ENCODE peak calls at places on chromosomes 1 and 21, in four cellular contexts. One of them, this sample, is unnamed.

GRCh38 chr1:1437033-1437903 is 1.8 kb downstream of the VWA1 start:
- DNase-seq in GM12865: no peak
- DNase-seq in sigmoid colon: no peak
- DNase-seq in tibial artery: no peak
- DNase-seq in this sample: no peak

GRCh38 chr1:32806910-32807523 is 10.1 kb downstream of the YARS1 start:
- DNase-seq in GM12865: no peak
- DNase-seq in sigmoid colon: no peak
- DNase-seq in tibial artery: no peak
- DNase-seq in this sample: no peak

GRCh38 chr21:38848187-38848609 is 42.5 kb downstream of the ETS2 start:
- DNase-seq in GM12865: no peak
- DNase-seq in sigmoid colon: peak; percentile 90
- DNase-seq in tibial artery: no peak
- DNase-seq in this sample: peak; percentile 88

GRCh38 chr1:87763498-87763897 is 434.8 kb downstream of the LMO4 start:
- DNase-seq in GM12865: no peak
- DNase-seq in sigmoid colon: no peak
- DNase-seq in tibial artery: no peak
- DNase-seq in this sample: no peak

GRCh38 chr1:156592158-156592909 is 758 bp downstream of the NAXE start:
- DNase-seq in GM12865: peak; percentile 19
- DNase-seq in sigmoid colon: no peak
- DNase-seq in tibial artery: no peak
- DNase-seq in this sample: no peak

GRCh38 chr1:92030701-92031107 is 919 bp downstream of the EPHX4 start:
- DNase-seq in GM12865: no peak
- DNase-seq in sigmoid colon: no peak
- DNase-seq in tibial artery: no peak
- DNase-seq in this sample: no peak

GRCh38 chr1:6465461-6466005 is 440 bp downstream of the TNFRSF25 start:
- DNase-seq in GM12865: no peak
- DNase-seq in sigmoid colon: no peak
- DNase-seq in tibial artery: no peak
- DNase-seq in this sample: no peak

GRCh38 chr1:159211331-159212136 is 6.9 kb downstream of the ACKR1 start:
- DNase-seq in GM12865: peak; percentile 58
- DNase-seq in sigmoid colon: no peak
- DNase-seq in tibial artery: no peak
- DNase-seq in this sample: no peak

GRCh38 chr1:6357243-6357929 is 36.2 kb downstream of the ACOT7 start:
- DNase-seq in GM12865: peak; percentile 24
- DNase-seq in sigmoid colon: no peak
- DNase-seq in tibial artery: no peak
- DNase-seq in this sample: no peak

GRCh38 chr1:238589843-238590435 is 699.2 kb upstream of the ZP4 start:
- DNase-seq in GM12865: no peak
- DNase-seq in sigmoid colon: no peak
- DNase-seq in tibial artery: no peak
- DNase-seq in this sample: no peak

GRCh38 chr1:46133181-46133658 is 791 bp upstream of the PIK3R3 start:
- DNase-seq in GM12865: peak; percentile 89
- DNase-seq in sigmoid colon: no peak
- DNase-seq in tibial artery: no peak
- DNase-seq in this sample: no peak

GRCh38 chr1:180680558-180681144 is 48.8 kb downstream of the XPR1 start:
- DNase-seq in GM12865: no peak
- DNase-seq in sigmoid colon: no peak
- DNase-seq in tibial artery: no peak
- DNase-seq in this sample: no peak

GRCh38 chr21:34582506-34583150 is 32.3 kb downstream of the RCAN1 start:
- DNase-seq in GM12865: peak; percentile 56
- DNase-seq in sigmoid colon: no peak
- DNase-seq in tibial artery: no peak
- DNase-seq in this sample: no peak

GRCh38 chr1:34786521-34787325 is 5.7 kb downstream of the GJB3 start:
- DNase-seq in GM12865: peak; percentile 79
- DNase-seq in sigmoid colon: peak; percentile 68
- DNase-seq in tibial artery: peak; percentile 86
- DNase-seq in this sample: no peak

GRCh38 chr1:18580676-18581419 is 49.8 kb upstream of the PAX7 start:
- DNase-seq in GM12865: no peak
- DNase-seq in sigmoid colon: no peak
- DNase-seq in tibial artery: no peak
- DNase-seq in this sample: no peak

GRCh38 chr1:112549590-112549989 is 40.8 kb downstream of the WNT2B start:
- DNase-seq in GM12865: no peak
- DNase-seq in sigmoid colon: no peak
- DNase-seq in tibial artery: no peak
- DNase-seq in this sample: no peak

GRCh38 chr1:220170836-220171526 is 77.0 kb downstream of the IARS2 start:
- DNase-seq in GM12865: no peak
- DNase-seq in sigmoid colon: no peak
- DNase-seq in tibial artery: no peak
- DNase-seq in this sample: no peak

GRCh38 chr1:151944859-151945575 is 35.7 kb upstream of the THEM4 start:
- DNase-seq in GM12865: no peak
- DNase-seq in sigmoid colon: no peak
- DNase-seq in tibial artery: no peak
- DNase-seq in this sample: peak; percentile 55

GRCh38 chr1:5616366-5617178 is 375.7 kb downstream of the NPHP4 start:
- DNase-seq in GM12865: no peak
- DNase-seq in sigmoid colon: no peak
- DNase-seq in tibial artery: no peak
- DNase-seq in this sample: peak; percentile 68

GRCh38 chr1:99963041-99963795 is 6.6 kb upstream of the SLC35A3 start:
- DNase-seq in GM12865: no peak
- DNase-seq in sigmoid colon: no peak
- DNase-seq in tibial artery: no peak
- DNase-seq in this sample: no peak

GRCh38 chr1:229452956-229453801 is 19.3 kb upstream of the ACTA1 start:
- DNase-seq in GM12865: peak; percentile 14
- DNase-seq in sigmoid colon: no peak
- DNase-seq in tibial artery: no peak
- DNase-seq in this sample: no peak

GRCh38 chr1:15994590-15995351 is 9.3 kb upstream of the SRARP start:
- DNase-seq in GM12865: peak; percentile 71
- DNase-seq in sigmoid colon: peak; percentile 84
- DNase-seq in tibial artery: peak; percentile 82
- DNase-seq in this sample: no peak

GRCh38 chr1:1794999-1795398 is 16.7 kb upstream of the NADK start:
- DNase-seq in GM12865: no peak
- DNase-seq in sigmoid colon: no peak
- DNase-seq in tibial artery: no peak
- DNase-seq in this sample: no peak

GRCh38 chr1:228988655-228989054 is 253.4 kb downstream of the RHOU start:
- DNase-seq in GM12865: no peak
- DNase-seq in sigmoid colon: no peak
- DNase-seq in tibial artery: peak; percentile 67
- DNase-seq in this sample: no peak

GRCh38 chr1:163528710-163529348 is 207.1 kb downstream of the NUF2 start:
- DNase-seq in GM12865: peak; percentile 35
- DNase-seq in sigmoid colon: no peak
- DNase-seq in tibial artery: no peak
- DNase-seq in this sample: no peak

GRCh38 chr1:32066489-32066873 is 6.3 kb upstream of the TMEM39B start:
- DNase-seq in GM12865: peak; percentile 35
- DNase-seq in sigmoid colon: peak; percentile 85
- DNase-seq in tibial artery: peak; percentile 88
- DNase-seq in this sample: peak; percentile 93

GRCh38 chr1:161238039-161238473 is at the start of gene NR1I3:
- DNase-seq in GM12865: no peak
- DNase-seq in sigmoid colon: no peak
- DNase-seq in tibial artery: no peak
- DNase-seq in this sample: no peak

GRCh38 chr1:221840511-221841243 is 98.8 kb upstream of the DUSP10 start:
- DNase-seq in GM12865: peak; percentile 79
- DNase-seq in sigmoid colon: no peak
- DNase-seq in tibial artery: no peak
- DNase-seq in this sample: no peak

GRCh38 chr1:117339866-117340357 is 27.3 kb upstream of the MAN1A2 start:
- DNase-seq in GM12865: peak; percentile 25
- DNase-seq in sigmoid colon: no peak
- DNase-seq in tibial artery: no peak
- DNase-seq in this sample: no peak

GRCh38 chr21:41387042-41387819 is 25.4 kb downstream of the MX2 start:
- DNase-seq in GM12865: no peak
- DNase-seq in sigmoid colon: no peak
- DNase-seq in tibial artery: no peak
- DNase-seq in this sample: no peak

GRCh38 chr1:63674238-63674864 is 81.1 kb downstream of the PGM1 start:
- DNase-seq in GM12865: peak; percentile 56
- DNase-seq in sigmoid colon: peak; percentile 96
- DNase-seq in tibial artery: peak; percentile 84
- DNase-seq in this sample: peak; percentile 94

GRCh38 chr1:212458817-212459216 is 26.1 kb downstream of the NENF start:
- DNase-seq in GM12865: no peak
- DNase-seq in sigmoid colon: no peak
- DNase-seq in tibial artery: no peak
- DNase-seq in this sample: no peak

GRCh38 chr1:180923024-180923841 is 10.5 kb downstream of the KIAA1614 start:
- DNase-seq in GM12865: no peak
- DNase-seq in sigmoid colon: no peak
- DNase-seq in tibial artery: no peak
- DNase-seq in this sample: no peak

GRCh38 chr1:155889566-155889965 is 21.6 kb downstream of the RIT1 start:
- DNase-seq in GM12865: no peak
- DNase-seq in sigmoid colon: no peak
- DNase-seq in tibial artery: no peak
- DNase-seq in this sample: no peak

GRCh38 chr21:16794944-16795343 is 717.9 kb upstream of the CXADR start:
- DNase-seq in GM12865: no peak
- DNase-seq in sigmoid colon: no peak
- DNase-seq in tibial artery: no peak
- DNase-seq in this sample: no peak

GRCh38 chr1:31572323-31573104 is 3.8 kb upstream of the TINAGL1 start:
- DNase-seq in GM12865: no peak
- DNase-seq in sigmoid colon: peak; percentile 32
- DNase-seq in tibial artery: no peak
- DNase-seq in this sample: peak; percentile 53

GRCh38 chr1:25700626-25701025 is 84.0 kb downstream of the MAN1C1 start:
- DNase-seq in GM12865: no peak
- DNase-seq in sigmoid colon: peak; percentile 62
- DNase-seq in tibial artery: no peak
- DNase-seq in this sample: no peak

GRCh38 chr21:42609806-42610205 is 43.6 kb upstream of the PDE9A start:
- DNase-seq in GM12865: peak; percentile 85
- DNase-seq in sigmoid colon: no peak
- DNase-seq in tibial artery: no peak
- DNase-seq in this sample: no peak

GRCh38 chr1:940121-941026 is 16.7 kb downstream of the SAMD11 start:
- DNase-seq in GM12865: no peak
- DNase-seq in sigmoid colon: peak; percentile 82
- DNase-seq in tibial artery: peak; percentile 85
- DNase-seq in this sample: no peak

GRCh38 chr1:233248014-233248413 is 47.5 kb downstream of the PCNX2 start:
- DNase-seq in GM12865: no peak
- DNase-seq in sigmoid colon: no peak
- DNase-seq in tibial artery: no peak
- DNase-seq in this sample: no peak
- H3K4me3 ChIP-seq in GM12865: no peak overlapping the region
- H3K4me3 ChIP-seq in sigmoid colon: no peak overlapping the region
- H3K4me3 ChIP-seq in tibial artery: no peak overlapping the region
- H3K4me3 ChIP-seq in this sample: no peak overlapping the region

DNA sequence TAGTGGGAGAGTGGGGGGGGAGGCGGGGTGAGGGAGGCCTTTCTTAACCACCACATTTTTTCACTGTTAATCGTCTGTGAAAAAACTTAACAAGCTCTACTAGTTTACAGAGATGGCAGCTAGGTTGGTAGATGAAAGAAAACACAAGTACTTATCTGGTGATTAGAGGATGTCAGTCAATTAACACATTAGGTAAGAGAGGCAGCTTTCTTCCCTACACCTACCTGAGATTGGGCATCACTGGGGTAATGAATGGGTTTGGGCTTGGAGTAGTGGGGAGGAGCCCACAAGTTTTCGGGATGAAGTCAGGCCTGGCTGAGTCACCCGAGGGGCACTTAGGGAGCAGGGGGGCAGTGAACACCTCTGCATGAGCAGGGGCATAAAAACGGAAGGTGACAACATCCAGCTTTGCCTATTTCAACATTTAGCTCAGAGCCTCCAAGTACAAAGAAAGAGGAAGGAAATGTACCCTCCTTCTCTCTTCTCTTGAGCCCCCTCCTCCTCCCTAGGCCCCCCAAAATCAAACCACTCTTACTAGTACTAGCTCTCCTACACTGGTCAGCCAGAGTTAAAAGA is 2.5 kb downstream of the LBR start:
- DNase-seq in GM12865: no peak
- DNase-seq in sigmoid colon: no peak
- DNase-seq in tibial artery: no peak
- DNase-seq in this sample: no peak
- H3K4me3 ChIP-seq in GM12865: peak overlapping the region; percentile 55
- H3K4me3 ChIP-seq in sigmoid colon: peak overlapping the region; percentile 95
- H3K4me3 ChIP-seq in tibial artery: peak overlapping the region; percentile 98
- H3K4me3 ChIP-seq in this sample: peak overlapping the region; percentile 83

GRCh38 chr1:54475357-54476230 is 69.4 kb upstream of the SSBP3 start:
- DNase-seq in GM12865: no peak
- DNase-seq in sigmoid colon: no peak
- DNase-seq in tibial artery: no peak
- DNase-seq in this sample: no peak
- H3K4me3 ChIP-seq in GM12865: no peak overlapping the region
- H3K4me3 ChIP-seq in sigmoid colon: peak overlapping the region; percentile 63
- H3K4me3 ChIP-seq in tibial artery: no peak overlapping the region
- H3K4me3 ChIP-seq in this sample: peak overlapping the region; percentile 62

GRCh38 chr1:42923367-42924248 is 35.1 kb downstream of the SLC2A1 start:
- DNase-seq in GM12865: no peak
- DNase-seq in sigmoid colon: no peak
- DNase-seq in tibial artery: no peak
- DNase-seq in this sample: no peak

GRCh38 chr1:42925132-42925769 is 33.4 kb downstream of the SLC2A1 start:
- DNase-seq in GM12865: peak; percentile 36
- DNase-seq in sigmoid colon: no peak
- DNase-seq in tibial artery: no peak
- DNase-seq in this sample: no peak

GRCh38 chr1:42926235-42926869 is 32.3 kb downstream of the SLC2A1 start:
- DNase-seq in GM12865: no peak
- DNase-seq in sigmoid colon: no peak
- DNase-seq in tibial artery: no peak
- DNase-seq in this sample: no peak

GRCh38 chr1:42924249-42925131 is 34.2 kb downstream of the SLC2A1 start:
- DNase-seq in GM12865: peak; percentile 96
- DNase-seq in sigmoid colon: peak; percentile 97
- DNase-seq in tibial artery: peak; percentile 98
- DNase-seq in this sample: peak; percentile 99

GRCh38 chr1:42922687-42923366 is 35.8 kb downstream of the SLC2A1 start:
- DNase-seq in GM12865: peak; percentile 85
- DNase-seq in sigmoid colon: no peak
- DNase-seq in tibial artery: peak; percentile 71
- DNase-seq in this sample: no peak
- H3K4me3 ChIP-seq in GM12865: no peak overlapping the region
- H3K4me3 ChIP-seq in sigmoid colon: no peak overlapping the region
- H3K4me3 ChIP-seq in tibial artery: no peak overlapping the region
- H3K4me3 ChIP-seq in this sample: no peak overlapping the region

This sample was measured in esophagus muscularis mucosa.